ENCODE peak calls at places on chromosomes 7 and 10, in nine cellular contexts. Z is GM12865, Q is heart right ventricle, U is omental fat pad, O is upper lobe of right lung, B is nephron progenitor cell, K is ovary, C is choroid plexus epithelial cell, T is glutamatergic neuron. P is an unnamed sample.

GRCh38 chr7:124031919-124032318 is 948 bp downstream of the TMEM229A start:
- DNase-seq in Z (no peak), Q (no peak), U (no peak), O (no peak), B (peak), K (no peak), C (no peak), T (peak), P (no peak)

GRCh38 chr10:120286280-120286679 is 170.7 kb upstream of the PLPP4 start:
- DNase-seq in Z (no peak), Q (no peak), U (no peak), O (no peak), B (no peak), K (no peak), C (no peak), T (no peak), P (no peak)

GRCh38 chr10:60042959-60043358 is 136.6 kb upstream of the CCDC6 start:
- DNase-seq in Z (no peak), Q (no peak), U (no peak), O (no peak), B (no peak), K (no peak), C (no peak), T (no peak), P (no peak)

GRCh38 chr7:149873968-149874643 is at the start of gene ATP6V0E2:
- DNase-seq in Z (no peak), Q (no peak), U (no peak), O (peak), B (no peak), K (no peak), C (no peak), T (no peak), P (no peak)

GRCh38 chr10:36494386-36494785 is 631.0 kb upstream of the ANKRD30A start:
- DNase-seq in Z (no peak), Q (no peak), U (no peak), O (no peak), B (no peak), K (no peak), C (peak), T (no peak), P (no peak)

GRCh38 chr10:132392811-132393694 is 3.9 kb upstream of the PWWP2B start:
- DNase-seq in Z (no peak), Q (no peak), U (no peak), O (peak), B (no peak), K (peak), C (no peak), T (no peak), P (peak)

GRCh38 chr7:30252885-30253795 is 31.3 kb upstream of the ZNRF2 start:
- DNase-seq in Z (no peak), Q (peak), U (no peak), O (peak), B (no peak), K (no peak), C (peak), T (no peak), P (no peak)

GRCh38 chr7:158811461-158811860 is 17.8 kb downstream of the ESYT2 start:
- DNase-seq in Z (no peak), Q (no peak), U (no peak), O (peak), B (no peak), K (peak), C (peak), T (no peak), P (no peak)

GRCh38 chr7:26485421-26486019 is 193.9 kb downstream of the SNX10 start:
- DNase-seq in Z (no peak), Q (no peak), U (no peak), O (no peak), B (no peak), K (no peak), C (no peak), T (no peak), P (no peak)

GRCh38 chr10:43623351-43623750 is 17.1 kb downstream of the ZNF485 start:
- DNase-seq in Z (no peak), Q (no peak), U (no peak), O (no peak), B (no peak), K (no peak), C (peak), T (no peak), P (no peak)

GRCh38 chr10:78338717-78339116 is 305.1 kb downstream of the RPS24 start:
- DNase-seq in Z (no peak), Q (no peak), U (no peak), O (no peak), B (no peak), K (peak), C (no peak), T (no peak), P (no peak)

GRCh38 chr10:65275296-65275695 is 1650.5 kb upstream of the LRRTM3 start:
- DNase-seq in Z (no peak), Q (no peak), U (no peak), O (no peak), B (no peak), K (no peak), C (no peak), T (no peak), P (no peak)

GRCh38 chr7:3000566-3000965 is 43.1 kb downstream of the CARD11 start:
- DNase-seq in Z (no peak), Q (no peak), U (no peak), O (peak), B (no peak), K (no peak), C (no peak), T (no peak), P (no peak)

GRCh38 chr7:50379082-50379481 is 71.1 kb downstream of the FIGNL1 start:
- DNase-seq in Z (no peak), Q (no peak), U (no peak), O (no peak), B (no peak), K (no peak), C (peak), T (no peak), P (no peak)

GRCh38 chr7:137789215-137789899 is 57.4 kb downstream of the DGKI start:
- DNase-seq in Z (no peak), Q (no peak), U (no peak), O (no peak), B (no peak), K (no peak), C (peak), T (no peak), P (no peak)

GRCh38 chr10:131126321-131127121 is 185.0 kb downstream of the TCERG1L start:
- DNase-seq in Z (no peak), Q (no peak), U (no peak), O (no peak), B (no peak), K (no peak), C (no peak), T (no peak), P (no peak)

GRCh38 chr7:36683695-36684357 is 40.5 kb downstream of the AOAH start:
- DNase-seq in Z (no peak), Q (no peak), U (no peak), O (no peak), B (no peak), K (no peak), C (no peak), T (no peak), P (no peak)

GRCh38 chr10:22486431-22486830 is 141.1 kb downstream of the SPAG6 start:
- DNase-seq in Z (no peak), Q (no peak), U (no peak), O (no peak), B (no peak), K (no peak), C (no peak), T (no peak), P (no peak)

GRCh38 chr7:111765936-111766643 is 203.8 kb upstream of the IMMP2L start:
- DNase-seq in Z (no peak), Q (no peak), U (no peak), O (no peak), B (no peak), K (no peak), C (peak), T (no peak), P (no peak)

GRCh38 chr10:96673318-96674099 is 46.8 kb downstream of the PIK3AP1 start:
- DNase-seq in Z (peak), Q (peak), U (no peak), O (peak), B (peak), K (peak), C (peak), T (no peak), P (no peak)

GRCh38 chr7:116544488-116544887 is 19.7 kb downstream of the CAV1 start:
- DNase-seq in Z (no peak), Q (no peak), U (no peak), O (no peak), B (no peak), K (no peak), C (no peak), T (no peak), P (no peak)

GRCh38 chr7:140003913-140004382 is 58.8 kb downstream of the PARP12 start:
- DNase-seq in Z (peak), Q (no peak), U (no peak), O (peak), B (peak), K (no peak), C (peak), T (no peak), P (peak)

GRCh38 chr10:119680668-119681070 is 29.5 kb downstream of the BAG3 start:
- DNase-seq in Z (no peak), Q (no peak), U (no peak), O (no peak), B (no peak), K (no peak), C (no peak), T (no peak), P (no peak)

GRCh38 chr10:98377536-98377935 is 37.4 kb downstream of the PYROXD2 start:
- DNase-seq in Z (no peak), Q (no peak), U (no peak), O (no peak), B (no peak), K (no peak), C (no peak), T (no peak), P (no peak)

GRCh38 chr10:80324086-80324485 is 32.5 kb downstream of the DYDC1 start:
- DNase-seq in Z (peak), Q (no peak), U (no peak), O (no peak), B (no peak), K (no peak), C (peak), T (no peak), P (no peak)

GRCh38 chr7:72709909-72710308 is 118.1 kb downstream of the TYW1B start:
- DNase-seq in Z (no peak), Q (no peak), U (no peak), O (no peak), B (no peak), K (no peak), C (no peak), T (no peak), P (no peak)

GRCh38 chr10:112115781-112116385 is 67.7 kb downstream of the GPAM start:
- DNase-seq in Z (peak), Q (no peak), U (no peak), O (no peak), B (peak), K (no peak), C (peak), T (peak), P (no peak)

GRCh38 chr7:123460616-123461015 is 73.8 kb downstream of the IQUB start:
- DNase-seq in Z (no peak), Q (no peak), U (no peak), O (no peak), B (no peak), K (no peak), C (peak), T (no peak), P (no peak)

GRCh38 chr7:45120-46090 is 147.0 kb upstream of the FAM20C start:
- DNase-seq in Z (no peak), Q (no peak), U (no peak), O (peak), B (no peak), K (peak), C (no peak), T (no peak), P (peak)

GRCh38 chr7:44748948-44749731 is 493 bp downstream of the ZMIZ2 start:
- DNase-seq in Z (peak), Q (no peak), U (no peak), O (no peak), B (peak), K (no peak), C (no peak), T (peak), P (peak)

GRCh38 chr10:78510566-78511323 is 477.1 kb downstream of the RPS24 start:
- DNase-seq in Z (no peak), Q (no peak), U (no peak), O (no peak), B (no peak), K (no peak), C (no peak), T (peak), P (no peak)

GRCh38 chr7:90769036-90769435 is 172.9 kb downstream of the CDK14 start:
- DNase-seq in Z (no peak), Q (no peak), U (no peak), O (no peak), B (no peak), K (no peak), C (no peak), T (no peak), P (no peak)

GRCh38 chr10:17113889-17114288 is 15.7 kb downstream of the CUBN start:
- DNase-seq in Z (no peak), Q (no peak), U (no peak), O (no peak), B (no peak), K (no peak), C (peak), T (no peak), P (no peak)

GRCh38 chr10:71516890-71517289 is 120.2 kb downstream of the CDH23 start:
- DNase-seq in Z (no peak), Q (no peak), U (no peak), O (no peak), B (no peak), K (no peak), C (no peak), T (no peak), P (no peak)

GRCh38 chr10:93554760-93555432 is 11.6 kb upstream of the FFAR4 start:
- DNase-seq in Z (peak), Q (peak), U (peak), O (peak), B (peak), K (peak), C (peak), T (peak), P (no peak)

GRCh38 chr10:117480097-117480496 is 62.4 kb upstream of the EMX2 start:
- DNase-seq in Z (no peak), Q (no peak), U (no peak), O (no peak), B (no peak), K (no peak), C (no peak), T (no peak), P (no peak)

GRCh38 chr10:117477241-117477947 is 65.2 kb upstream of the EMX2 start:
- DNase-seq in Z (no peak), Q (no peak), U (no peak), O (no peak), B (no peak), K (no peak), C (no peak), T (no peak), P (no peak)

GRCh38 chr10:117476716-117477115 is 65.8 kb upstream of the EMX2 start:
- DNase-seq in Z (no peak), Q (no peak), U (no peak), O (peak), B (no peak), K (no peak), C (no peak), T (no peak), P (no peak)

GRCh38 chr10:117476281-117476680 is 66.3 kb upstream of the EMX2 start:
- DNase-seq in Z (no peak), Q (no peak), U (no peak), O (no peak), B (no peak), K (no peak), C (no peak), T (no peak), P (no peak)

DNA sequence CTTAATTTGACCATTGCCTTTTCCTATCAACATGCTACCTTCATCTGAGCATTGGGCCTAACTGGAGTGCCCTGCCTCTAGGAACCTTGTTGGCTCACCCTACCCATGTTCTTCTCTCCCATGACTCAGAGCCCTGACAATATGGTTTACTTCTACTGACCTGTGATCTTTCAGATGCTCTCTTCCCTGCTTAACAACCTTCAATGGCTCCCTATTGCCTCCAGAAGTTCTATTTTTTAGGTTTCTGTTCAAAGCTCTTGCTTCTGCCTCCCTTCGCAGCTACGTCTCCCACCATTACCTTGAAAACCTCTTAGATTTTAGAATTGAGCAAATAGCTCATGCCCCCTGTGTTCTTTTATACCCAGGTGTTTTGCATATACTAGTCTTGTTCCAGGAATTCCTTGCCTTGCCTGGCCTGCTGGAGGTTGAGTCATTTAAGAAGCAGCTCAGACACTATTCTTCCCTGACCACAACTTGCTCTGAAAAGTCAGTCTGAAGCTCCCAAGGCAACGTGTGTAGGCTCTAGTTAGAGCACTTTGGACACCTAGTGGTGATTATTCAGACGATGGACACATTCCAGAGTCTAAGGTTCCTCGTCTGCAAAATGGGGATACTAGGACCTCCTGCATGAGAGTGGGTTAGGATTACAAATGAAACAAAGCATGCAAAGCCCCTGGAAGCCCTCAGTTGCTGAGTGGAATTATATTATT is 64.4 kb upstream of the EMX2 start:
- DNase-seq in Z (no peak), Q (no peak), U (no peak), O (no peak), B (no peak), K (no peak), C (peak), T (no peak), P (no peak)
- TF ChIP-seq CTCF in Z (no peak), Q (no peak), U (no peak), O (peak), B (no peak), K (no peak), C (peak), T (no peak), P (peak)

GRCh38 chr10:128158024-128158795 is 32.0 kb upstream of the MKI67 start:
- DNase-seq in Z (no peak), Q (no peak), U (no peak), O (no peak), B (no peak), K (no peak), C (no peak), T (no peak), P (no peak)
- TF ChIP-seq CTCF in Z (peak), Q (no peak), U (no peak), O (no peak), B (no peak), K (no peak), C (no peak), T (no peak), P (no peak)

DNA sequence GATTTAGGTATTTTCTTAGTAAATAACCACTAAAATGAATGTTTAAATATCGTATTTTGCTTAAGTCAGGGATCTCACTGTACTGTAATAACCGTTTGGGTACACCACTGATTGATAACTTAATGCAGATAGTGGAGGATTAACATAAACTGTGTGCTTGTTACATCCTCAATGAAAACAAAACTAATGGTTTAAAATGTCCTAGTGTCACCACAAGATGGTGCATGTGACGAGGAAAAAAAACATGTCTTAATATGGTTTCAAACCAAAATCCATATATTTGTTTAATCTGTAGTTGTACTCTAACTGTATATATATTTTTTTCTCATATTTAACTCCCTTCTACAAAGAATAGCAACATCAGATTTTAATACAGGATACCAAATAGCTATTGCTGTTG is 19.2 kb downstream of the ARMC10 start:
- DNase-seq in Z (no peak), Q (no peak), U (no peak), O (no peak), B (no peak), K (no peak), C (peak), T (no peak), P (no peak)
- TF ChIP-seq CTCF in Z (no peak), Q (no peak), U (no peak), O (no peak), B (no peak), K (no peak), C (no peak), T (no peak), P (peak)

GRCh38 chr10:18423058-18423637 is 228.2 kb downstream of the NSUN6 start:
- DNase-seq in Z (no peak), Q (no peak), U (no peak), O (no peak), B (no peak), K (no peak), C (no peak), T (no peak), P (no peak)
- TF ChIP-seq CTCF in Z (no peak), Q (no peak), U (no peak), O (no peak), B (no peak), K (no peak), C (no peak), T (no peak), P (no peak)

GRCh38 chr10:29132821-29133156 is 156.1 kb upstream of the LYZL1 start:
- DNase-seq in Z (no peak), Q (no peak), U (no peak), O (no peak), B (no peak), K (no peak), C (no peak), T (no peak), P (no peak)
- TF ChIP-seq CTCF in Z (no peak), Q (no peak), U (no peak), O (no peak), B (no peak), K (no peak), C (no peak), T (no peak), P (no peak)

GRCh38 chr10:14562197-14562596 is 212.5 kb downstream of the FAM107B start:
- DNase-seq in Z (no peak), Q (no peak), U (no peak), O (no peak), B (no peak), K (no peak), C (no peak), T (no peak), P (no peak)
- TF ChIP-seq CTCF in Z (no peak), Q (no peak), U (no peak), O (no peak), B (no peak), K (no peak), C (no peak), T (no peak), P (no peak)

DNA sequence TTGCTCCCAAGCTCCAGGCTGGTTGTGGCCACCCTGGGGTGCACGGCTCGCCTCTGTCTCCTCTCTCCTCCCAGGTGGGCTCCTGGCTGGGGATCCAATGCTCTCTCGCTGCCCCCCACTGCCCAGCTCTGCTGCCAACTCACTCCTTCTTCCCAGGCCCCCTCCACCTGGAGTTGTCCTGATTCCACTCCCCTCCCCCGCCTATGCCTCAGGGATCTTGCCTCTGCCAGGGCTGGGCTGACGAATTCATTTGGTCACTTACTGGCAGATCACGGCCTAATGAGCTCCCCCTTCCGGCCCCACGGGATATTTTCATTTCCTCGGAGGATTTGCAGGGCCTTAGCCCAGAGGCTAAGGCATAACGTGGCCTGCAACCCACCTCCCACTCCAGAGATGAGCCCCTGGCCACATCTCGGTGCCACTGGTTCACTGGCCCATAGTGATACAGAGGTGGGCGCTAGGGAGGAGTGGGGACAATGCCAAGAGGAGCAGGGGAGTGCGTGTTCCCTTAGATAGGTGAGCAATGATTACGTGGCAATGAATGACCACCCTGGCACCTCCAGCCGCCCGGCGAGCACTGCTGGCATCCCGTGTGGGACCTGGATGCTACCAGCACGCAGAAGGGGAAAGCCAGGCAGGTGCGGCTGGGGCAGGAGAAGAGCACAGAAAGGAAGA is 344.6 kb upstream of the SHH start:
- DNase-seq in Z (peak), Q (no peak), U (no peak), O (peak), B (peak), K (no peak), C (peak), T (peak), P (no peak)
- TF ChIP-seq CTCF in Z (no peak), Q (no peak), U (no peak), O (peak), B (peak), K (no peak), C (peak), T (no peak), P (peak)